ENCODE peak calls at places on chromosomes 11 and 22, in six cellular contexts. M is hippocampal formation; I is activated CD4-positive, alpha-beta T cell treated with anti-CD3 and anti-CD28 coated beads for 36 hours; X is T47D; Q is nephron progenitor cell; O is hypothalamus. F is an unnamed sample.

GRCh38 chr11:44333271-44334218 is 23.6 kb upstream of the ALX4 start:
- DNase-seq in M (no peak), I (no peak), X (no peak), Q (no peak), O (no peak), F (no peak)

GRCh38 chr11:62504158-62504973 is 42.2 kb downstream of the AHNAK start:
- DNase-seq in M (no peak), I (no peak), X (no peak), Q (peak), O (no peak), F (no peak)

GRCh38 chr22:28435960-28436359 is 243.7 kb downstream of the TTC28 start:
- DNase-seq in M (no peak), I (no peak), X (no peak), Q (no peak), O (no peak), F (no peak)

GRCh38 chr11:126588630-126589491 is 233.4 kb downstream of the ST3GAL4 start:
- DNase-seq in M (no peak), I (no peak), X (no peak), Q (no peak), O (no peak), F (no peak)

GRCh38 chr11:95108671-95109551 is 19.3 kb downstream of the ENDOD1 start:
- DNase-seq in M (no peak), I (no peak), X (no peak), Q (no peak), O (no peak), F (no peak)

GRCh38 chr22:42360348-42360747 is 71.9 kb downstream of the NFAM1 start:
- DNase-seq in M (no peak), I (no peak), X (no peak), Q (no peak), O (no peak), F (no peak)

GRCh38 chr22:37803636-37804371 is 3.9 kb upstream of the GCAT start:
- DNase-seq in M (no peak), I (no peak), X (no peak), Q (no peak), O (no peak), F (no peak)

GRCh38 chr22:44181033-44181911 is 547 bp downstream of the PARVG start:
- DNase-seq in M (no peak), I (peak), X (no peak), Q (no peak), O (no peak), F (peak)

GRCh38 chr11:118660646-118661424 is 18.6 kb downstream of the TREH start:
- DNase-seq in M (no peak), I (no peak), X (no peak), Q (no peak), O (no peak), F (no peak)

GRCh38 chr11:94151903-94152677 is 23.4 kb downstream of the PANX1 start:
- DNase-seq in M (no peak), I (peak), X (no peak), Q (no peak), O (no peak), F (no peak)

GRCh38 chr22:45604239-45604711 is 67.4 kb upstream of the ATXN10 start:
- DNase-seq in M (no peak), I (no peak), X (no peak), Q (no peak), O (no peak), F (no peak)

GRCh38 chr11:66860449-66860831 is 3.6 kb downstream of the LRFN4 start:
- DNase-seq in M (no peak), I (no peak), X (no peak), Q (no peak), O (no peak), F (no peak)

GRCh38 chr11:940496-941135 is 14.9 kb downstream of the AP2A2 start:
- DNase-seq in M (no peak), I (no peak), X (no peak), Q (no peak), O (no peak), F (no peak)

GRCh38 chr11:8597182-8597581 is 3.2 kb upstream of the STK33 start:
- DNase-seq in M (no peak), I (no peak), X (no peak), Q (no peak), O (no peak), F (no peak)

GRCh38 chr11:34633640-34633989 is 12.7 kb downstream of the EHF start:
- DNase-seq in M (no peak), I (no peak), X (no peak), Q (no peak), O (no peak), F (no peak)

GRCh38 chr22:46977656-46978343 is 215.3 kb downstream of the TBC1D22A start:
- DNase-seq in M (no peak), I (no peak), X (no peak), Q (no peak), O (no peak), F (no peak)

GRCh38 chr11:66420671-66421476 is at the start of gene NPAS4:
- DNase-seq in M (no peak), I (peak), X (no peak), Q (peak), O (no peak), F (no peak)

GRCh38 chr11:128745296-128746183 is 51.7 kb downstream of the FLI1 start:
- DNase-seq in M (no peak), I (no peak), X (no peak), Q (peak), O (no peak), F (no peak)

GRCh38 chr11:103530257-103530656 is 421.0 kb downstream of the DYNC2H1 start:
- DNase-seq in M (no peak), I (no peak), X (no peak), Q (no peak), O (no peak), F (no peak)

GRCh38 chr11:4495487-4495886 is 13.0 kb downstream of the OR52K1 start:
- DNase-seq in M (no peak), I (peak), X (no peak), Q (no peak), O (no peak), F (no peak)

GRCh38 chr22:23220485-23221350 is 40.4 kb downstream of the BCR start:
- DNase-seq in M (no peak), I (peak), X (no peak), Q (no peak), O (no peak), F (peak)

GRCh38 chr22:42179616-42180015 is 49.0 kb upstream of the CYP2D6 start:
- DNase-seq in M (no peak), I (no peak), X (no peak), Q (no peak), O (no peak), F (no peak)

GRCh38 chr11:15944460-15944859 is 411.9 kb downstream of the SOX6 start:
- DNase-seq in M (no peak), I (no peak), X (no peak), Q (no peak), O (no peak), F (no peak)

GRCh38 chr11:96465537-96465936 is 75.7 kb downstream of the JRKL start:
- DNase-seq in M (no peak), I (no peak), X (no peak), Q (no peak), O (no peak), F (no peak)

GRCh38 chr22:48639896-48640732 is 1187.6 kb downstream of the BRD1 start:
- DNase-seq in M (no peak), I (no peak), X (no peak), Q (no peak), O (no peak), F (no peak)

GRCh38 chr22:31897842-31898241 is 46.5 kb upstream of the YWHAH start:
- DNase-seq in M (no peak), I (no peak), X (no peak), Q (no peak), O (no peak), F (no peak)

GRCh38 chr11:12261551-12261950 is 115.8 kb upstream of the PARVA start:
- DNase-seq in M (no peak), I (no peak), X (no peak), Q (no peak), O (no peak), F (no peak)

GRCh38 chr11:74084796-74085541 is 76.1 kb upstream of the UCP3 start:
- DNase-seq in M (no peak), I (no peak), X (no peak), Q (no peak), O (no peak), F (no peak)

GRCh38 chr11:93611836-93612677 is 49.4 kb upstream of the CEP295 start:
- DNase-seq in M (no peak), I (no peak), X (no peak), Q (no peak), O (no peak), F (no peak)

GRCh38 chr11:104361975-104362374 is 198.0 kb upstream of the PDGFD start:
- DNase-seq in M (no peak), I (no peak), X (no peak), Q (no peak), O (no peak), F (no peak)

F was measured in activated naive CD4-positive, alpha-beta T cell treated with anti-CD3 and anti-CD28 coated beads, Interleukin-2, amount 10 ng/mL, durations not matched to agents 7 days and 5 days.